ENCODE peak calls at places on chromosomes 3 and 15, in ten cellular contexts. G is activated B cell treated with CpG ODN at 0.5 μM for 24 hours, F is stomach, Y is transverse colon, Q is kidney epithelial cell, T is H9, A is upper lobe of right lung, Z is GM12864, K is heart right ventricle, C is cardiac fibroblast. N is an unnamed sample.

GRCh38 chr3:14546041-14546440 is 5.9 kb upstream of the GRIP2 start:
- DNase-seq in Y (no peak), F (no peak), K (no peak), C (no peak), A (no peak), Z (no peak), G (no peak), T (no peak), Q (no peak), N (no peak)

GRCh38 chr3:48598323-48599076 is 3.4 kb upstream of the COL7A1 start:
- DNase-seq in A (no peak), Q (peak), F (no peak), K (peak), G (no peak), T (no peak), Y (peak), C (peak), Z (no peak), N (no peak)

GRCh38 chr3:7211740-7212139 is 350.8 kb downstream of the GRM7 start:
- DNase-seq in Q (no peak), Z (no peak), A (no peak), C (no peak), Y (no peak), K (no peak), F (no peak), G (no peak), T (no peak), N (no peak)

GRCh38 chr3:127784865-127785710 is 37.2 kb downstream of the MGLL start:
- DNase-seq in F (peak), Y (peak), A (peak), C (no peak), Z (no peak), T (no peak), G (no peak), Q (no peak), K (no peak), N (no peak)

GRCh38 chr3:152173627-152174026 is 95.1 kb upstream of the MBNL1 start:
- DNase-seq in K (no peak), Q (no peak), A (no peak), G (no peak), F (no peak), C (no peak), Z (no peak), Y (no peak), T (no peak), N (no peak)

GRCh38 chr3:53229171-53229570 is 26.7 kb downstream of the TKT start:
- DNase-seq in C (no peak), K (no peak), G (no peak), Y (no peak), T (no peak), Q (no peak), A (peak), F (no peak), Z (no peak), N (no peak)

GRCh38 chr3:45010718-45011355 is 15.3 kb upstream of the CLEC3B start:
- DNase-seq in A (no peak), Z (no peak), Q (peak), F (no peak), Y (no peak), T (no peak), C (peak), K (no peak), G (no peak), N (no peak)

GRCh38 chr15:67127334-67127664 is 61.9 kb downstream of the SMAD3 start:
- DNase-seq in A (no peak), K (no peak), C (no peak), Q (no peak), G (no peak), T (no peak), F (no peak), Y (peak), Z (no peak), N (no peak)

GRCh38 chr3:189995129-189995528 is 125.6 kb downstream of the P3H2 start:
- DNase-seq in Q (no peak), Y (no peak), F (no peak), A (no peak), C (no peak), G (no peak), K (no peak), Z (no peak), T (peak), N (no peak)

GRCh38 chr15:96177279-96177678 is 153.2 kb upstream of the NR2F2 start:
- DNase-seq in Z (no peak), K (no peak), T (no peak), G (no peak), F (no peak), Q (no peak), A (no peak), C (no peak), Y (no peak), N (no peak)

GRCh38 chr3:111577798-111578685 is 17.1 kb downstream of the ZBED2 start:
- DNase-seq in F (no peak), K (no peak), C (peak), Q (no peak), G (no peak), A (no peak), Z (peak), T (no peak), Y (no peak), N (peak)

GRCh38 chr3:49790626-49791411 is 4.5 kb upstream of the IP6K1 start:
- DNase-seq in Y (no peak), F (no peak), C (no peak), Q (no peak), T (no peak), Z (no peak), K (no peak), G (no peak), A (no peak), N (no peak)

GRCh38 chr15:65409284-65409631 is 13.5 kb downstream of the IGDCC4 start:
- DNase-seq in F (no peak), Z (peak), G (no peak), K (no peak), A (no peak), Y (no peak), Q (peak), T (no peak), C (peak), N (peak)

GRCh38 chr3:119608591-119608990 is 10.9 kb downstream of the PLA1A start:
- DNase-seq in C (no peak), G (no peak), Y (no peak), F (no peak), K (no peak), T (no peak), Z (no peak), Q (no peak), A (no peak), N (no peak)

GRCh38 chr3:68207327-68207726 is 552.9 kb upstream of the SUCLG2 start:
- DNase-seq in C (no peak), F (no peak), A (no peak), K (no peak), Z (no peak), T (no peak), G (no peak), Y (no peak), Q (no peak), N (no peak)

GRCh38 chr3:123818324-123818920 is 65.7 kb downstream of the MYLK start:
- DNase-seq in Q (no peak), Z (no peak), Y (no peak), F (no peak), T (no peak), G (no peak), A (no peak), C (peak), K (no peak), N (no peak)

GRCh38 chr15:64651573-64652260 is 123.7 kb downstream of the RBPMS2 start:
- DNase-seq in Z (peak), Q (no peak), F (no peak), G (no peak), Y (no peak), A (no peak), K (no peak), T (peak), C (no peak), N (peak)

GRCh38 chr3:192848371-192849233 is 69.1 kb downstream of the MB21D2 start:
- DNase-seq in Q (no peak), F (no peak), C (no peak), Y (no peak), K (no peak), G (no peak), T (no peak), Z (no peak), A (no peak), N (peak)

GRCh38 chr3:161273589-161274218 is 52.6 kb downstream of the NMD3 start:
- DNase-seq in G (no peak), C (peak), K (no peak), Z (no peak), T (no peak), Q (no peak), F (no peak), A (no peak), Y (no peak), N (no peak)

GRCh38 chr3:194987571-194988494 is 283.1 kb downstream of the XXYLT1 start:
- DNase-seq in C (no peak), K (no peak), Y (no peak), Q (no peak), G (no peak), Z (no peak), F (no peak), T (no peak), A (no peak), N (no peak)

GRCh38 chr3:7332696-7333095 is 471.8 kb downstream of the GRM7 start:
- DNase-seq in G (no peak), K (no peak), Z (no peak), C (no peak), F (no peak), Y (no peak), T (peak), A (no peak), Q (no peak), N (no peak)

GRCh38 chr15:76312540-76313174 is 1.4 kb upstream of the ETFA start:
- DNase-seq in C (no peak), Q (no peak), K (no peak), G (no peak), A (no peak), Z (no peak), T (no peak), Y (no peak), F (no peak), N (no peak)

GRCh38 chr3:58502832-58503231 is 10.9 kb downstream of the KCTD6 start:
- DNase-seq in K (no peak), Q (no peak), C (no peak), A (no peak), G (no peak), Z (no peak), Y (no peak), T (no peak), F (no peak), N (no peak)

GRCh38 chr3:146823622-146824021 is 218.5 kb upstream of the PLSCR5 start:
- DNase-seq in Q (no peak), Y (no peak), T (no peak), F (no peak), C (no peak), K (no peak), Z (no peak), G (no peak), A (no peak), N (no peak)

GRCh38 chr3:131091768-131092167 is 65.1 kb downstream of the NEK11 start:
- DNase-seq in Y (no peak), C (no peak), F (no peak), Q (no peak), T (no peak), K (no peak), A (no peak), G (no peak), Z (no peak), N (no peak)

GRCh38 chr15:29034151-29034550 is 148.4 kb downstream of the APBA2 start:
- DNase-seq in F (no peak), C (no peak), G (no peak), T (no peak), K (no peak), Y (no peak), Z (no peak), A (no peak), Q (no peak), N (no peak)

GRCh38 chr15:70047386-70048195 is 50.1 kb downstream of the TLE3 start:
- DNase-seq in Y (peak), F (no peak), A (peak), K (no peak), T (no peak), Q (no peak), G (no peak), Z (no peak), C (peak), N (no peak)

GRCh38 chr3:50585919-50586762 is 16.8 kb downstream of the HEMK1 start:
- DNase-seq in G (no peak), K (no peak), T (no peak), Q (no peak), F (no peak), Y (no peak), A (no peak), C (no peak), Z (peak), N (peak)

GRCh38 chr3:86388848-86389247 is 602.1 kb downstream of the VGLL3 start:
- DNase-seq in G (no peak), T (no peak), C (no peak), F (no peak), Q (no peak), K (no peak), Z (no peak), Y (no peak), A (no peak), N (no peak)

GRCh38 chr3:156037356-156037755 is 83.0 kb upstream of the KCNAB1 start:
- DNase-seq in K (no peak), A (no peak), T (no peak), Y (no peak), G (no peak), C (peak), Q (no peak), F (no peak), Z (no peak), N (no peak)

GRCh38 chr3:132047209-132047608 is 12.4 kb upstream of the CPNE4 start:
- DNase-seq in A (no peak), C (no peak), Z (no peak), Q (no peak), F (no peak), G (no peak), Y (no peak), T (no peak), K (no peak), N (no peak)

GRCh38 chr3:99332726-99333125 is 305.7 kb upstream of the COL8A1 start:
- DNase-seq in F (no peak), C (no peak), A (no peak), Q (no peak), Y (no peak), G (no peak), Z (no peak), K (no peak), T (no peak), N (no peak)

GRCh38 chr3:62139957-62140356 is 233.4 kb downstream of the FEZF2 start:
- DNase-seq in Q (no peak), T (no peak), F (no peak), Z (no peak), G (no peak), Y (no peak), K (no peak), C (peak), A (no peak), N (no peak)

GRCh38 chr3:179956416-179956830 is 80.3 kb downstream of the PEX5L start:
- DNase-seq in F (no peak), G (no peak), K (no peak), Y (no peak), Z (peak), Q (no peak), A (no peak), T (no peak), C (no peak), N (peak)

GRCh38 chr3:180633722-180634121 is 31.8 kb downstream of the TTC14 start:
- DNase-seq in Q (no peak), Y (no peak), C (no peak), Z (no peak), T (peak), F (no peak), A (no peak), K (no peak), G (no peak), N (no peak)

GRCh38 chr3:141112686-141113255 is 61.6 kb downstream of the SPSB4 start:
- DNase-seq in G (no peak), Z (no peak), A (no peak), Q (no peak), K (no peak), C (no peak), Y (no peak), F (no peak), T (peak), N (no peak)

GRCh38 chr3:156818890-156819289 is 7.3 kb upstream of the LEKR1 start:
- DNase-seq in C (peak), G (no peak), K (no peak), Y (no peak), Z (no peak), A (no peak), Q (no peak), F (no peak), T (no peak), N (no peak)

GRCh38 chr3:52218026-52218425 is 7.4 kb downstream of the TLR9 start:
- DNase-seq in G (no peak), Y (no peak), T (no peak), C (no peak), Z (no peak), F (no peak), A (no peak), K (no peak), Q (no peak), N (no peak)

GRCh38 chr3:30350011-30350410 is 256.4 kb upstream of the TGFBR2 start:
- DNase-seq in T (no peak), K (no peak), Z (no peak), Q (no peak), C (no peak), Y (no peak), A (no peak), G (no peak), F (no peak), N (no peak)

DNA sequence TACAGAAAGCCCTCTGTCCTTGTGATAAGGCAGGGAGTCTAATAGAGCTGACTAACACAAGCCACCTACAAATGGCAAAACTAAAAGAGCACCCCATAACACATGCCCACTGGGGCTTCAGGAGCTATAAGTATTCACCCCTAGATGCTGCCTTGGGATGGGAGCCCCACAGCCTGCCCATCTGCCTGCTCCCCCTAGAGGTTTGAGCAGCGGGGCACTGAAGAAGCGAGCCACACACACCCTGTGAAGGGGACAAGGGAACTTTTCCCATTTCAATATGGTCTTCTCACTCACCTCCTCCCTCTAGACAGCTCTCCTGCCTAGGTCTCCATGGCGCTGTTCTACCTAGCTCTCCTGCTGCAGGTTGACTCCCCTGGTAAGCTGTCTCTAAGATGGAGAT is 261.0 kb downstream of the SHQ1 start:
- DNase-seq in C (no peak), Z (no peak), T (no peak), F (no peak), Y (no peak), G (no peak), Q (no peak), A (no peak), K (no peak), N (no peak)
- TF ChIP-seq CTCF in C (no peak), Z (peak), T (peak), F (no peak), Y (no peak), G (no peak), Q (peak), A (no peak), K (no peak), N (peak)

GRCh38 chr3:24500806-24501205 is 6.2 kb upstream of the THRB start:
- DNase-seq in F (no peak), T (no peak), K (no peak), C (no peak), Q (no peak), Y (no peak), G (no peak), A (no peak), Z (no peak), N (no peak)
- TF ChIP-seq CTCF in F (no peak), T (no peak), K (no peak), C (no peak), Q (no peak), Y (no peak), G (no peak), A (no peak), Z (no peak), N (no peak)

GRCh38 chr3:186421946-186422345 is 59.9 kb upstream of the DGKG start:
- DNase-seq in Z (no peak), C (no peak), T (no peak), A (no peak), G (no peak), Y (no peak), F (no peak), Q (no peak), K (no peak), N (no peak)

GRCh38 chr3:186427627-186428026 is 65.6 kb upstream of the DGKG start:
- DNase-seq in F (no peak), K (peak), Y (no peak), G (no peak), Z (no peak), T (no peak), A (no peak), C (peak), Q (no peak), N (no peak)

DNA sequence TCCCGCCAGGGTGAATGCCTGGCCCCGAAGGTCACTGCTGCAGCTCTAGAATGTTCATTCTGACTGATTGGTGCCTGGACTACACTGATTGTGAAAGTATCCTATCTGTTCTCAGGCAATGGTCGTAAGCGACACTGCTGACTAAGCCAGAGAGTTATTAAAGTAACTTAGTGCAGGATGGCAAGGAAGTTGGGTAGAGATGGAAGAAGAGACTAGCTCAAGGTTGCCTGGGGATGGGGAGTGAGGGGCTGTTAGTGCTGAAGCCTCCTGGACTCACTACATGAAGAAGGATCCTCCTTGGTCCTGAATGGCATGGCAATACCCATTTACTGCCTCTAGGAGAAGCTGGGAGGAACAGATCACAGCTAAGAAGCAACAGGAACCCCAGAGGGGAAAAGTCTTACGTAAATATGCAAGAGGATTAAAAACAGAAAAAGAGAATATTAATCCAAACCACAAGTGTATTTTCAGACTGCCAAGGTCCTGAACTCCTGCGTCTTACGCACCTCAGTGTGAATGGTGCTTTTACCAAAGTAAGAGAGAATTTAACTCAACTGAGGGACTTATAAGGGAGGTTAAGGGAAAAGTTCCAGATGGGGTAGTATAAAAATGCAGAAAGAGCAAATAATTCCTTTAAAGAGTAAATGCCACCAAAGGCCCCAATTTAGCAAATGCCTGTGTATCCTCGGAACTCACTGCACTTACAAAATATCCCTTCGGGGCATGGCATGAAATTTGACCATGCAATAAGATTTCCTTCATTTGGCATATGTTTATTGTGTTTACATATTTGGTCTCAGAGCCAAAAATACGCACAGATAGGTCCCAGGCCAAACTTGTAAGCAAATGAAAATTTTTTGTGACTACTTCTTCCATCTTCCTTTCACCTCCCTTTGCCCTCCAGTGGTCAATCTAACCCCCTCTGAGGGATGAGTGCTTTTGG is 64.0 kb upstream of the DGKG start:
- DNase-seq in G (no peak), F (no peak), C (peak), T (no peak), Y (no peak), A (no peak), K (no peak), Q (no peak), Z (no peak), N (no peak)
- TF ChIP-seq CTCF in G (no peak), F (peak), C (peak), T (peak), Y (peak), A (peak), K (peak), Q (peak), Z (peak), N (no peak)

DNA sequence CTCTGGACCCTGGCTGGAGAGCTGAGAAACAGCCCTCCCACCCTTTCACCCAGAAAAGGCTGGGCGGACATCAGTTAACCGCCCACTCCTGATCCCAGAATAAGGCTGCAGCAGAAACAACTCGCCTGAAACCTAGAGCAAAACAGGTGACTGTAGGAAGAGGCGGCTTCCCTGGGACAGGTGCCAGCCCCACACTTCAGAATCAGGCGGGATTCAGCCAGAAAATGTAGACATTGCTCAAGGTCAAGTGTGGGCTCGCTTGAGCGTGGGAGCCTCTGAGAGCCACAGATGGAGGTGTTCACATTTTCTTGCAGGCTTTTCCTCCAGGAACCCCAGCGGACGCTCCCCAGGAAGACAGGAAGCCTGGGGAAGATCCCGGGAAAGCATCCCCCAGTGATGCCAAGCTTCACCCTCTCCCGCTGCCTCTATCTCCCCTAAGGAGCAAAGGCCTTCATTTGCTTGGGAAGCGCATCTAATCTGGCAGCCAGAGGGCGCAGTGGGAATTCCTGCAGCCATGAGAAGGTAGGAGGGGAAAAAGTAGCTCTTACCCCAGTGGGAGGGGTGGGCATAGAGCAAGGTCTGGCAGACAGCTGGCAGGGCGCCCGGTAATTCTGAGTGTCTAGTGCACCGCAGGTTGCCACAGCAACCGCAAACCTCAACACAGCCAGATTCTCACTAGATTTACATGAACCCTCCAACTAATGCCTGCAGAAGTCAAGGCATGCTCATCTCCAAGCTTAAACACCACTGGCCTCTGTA is 77.7 kb downstream of the OCA2 start:
- DNase-seq in F (no peak), C (peak), G (no peak), Q (peak), A (peak), K (peak), Y (peak), T (peak), Z (no peak), N (no peak)
- TF ChIP-seq CTCF in F (peak), C (no peak), G (no peak), Q (peak), A (peak), K (peak), Y (peak), T (peak), Z (no peak), N (peak)

GRCh38 chr3:40895109-40895508 is 304.2 kb upstream of the CTNNB1 start:
- DNase-seq in Q (no peak), Y (no peak), F (no peak), C (no peak), G (no peak), T (no peak), K (no peak), Z (no peak), A (no peak), N (no peak)
- TF ChIP-seq CTCF in Q (no peak), Y (no peak), F (no peak), C (no peak), G (no peak), T (no peak), K (no peak), Z (no peak), A (no peak), N (no peak)

N was measured in GM10248.